ENCODE peak calls at places on chromosomes 2 and 18, in eight cellular contexts. O, H, C, V, I, Y, A and G are unnamed samples.

GRCh38 chr2:191637182-191638078 is 40.5 kb upstream of the NABP1 start:
- DNase-seq in C (no peak), Y (no peak), H (no peak), V (no peak), A (no peak), O (peak; percentile 87), I (no peak), G (no peak)

GRCh38 chr2:230849633-230850357 is 14.9 kb upstream of the ITM2C start:
- DNase-seq in H (peak; percentile 80), Y (peak; percentile 56), O (peak; percentile 47), C (peak; percentile 63), A (peak; percentile 83), V (no peak), I (peak; percentile 87), G (no peak)

GRCh38 chr2:121902171-121902591 is 146.7 kb downstream of the TSN start:
- DNase-seq in C (no peak), O (no peak), Y (peak; percentile 60), V (no peak), A (no peak), I (peak; percentile 18), H (no peak), G (no peak)

GRCh38 chr2:99725810-99726209 is 236.0 kb upstream of the REV1 start:
- DNase-seq in C (no peak), A (no peak), V (peak; percentile 2), O (peak; percentile 45), Y (no peak), I (no peak), H (no peak), G (no peak)

GRCh38 chr2:38959938-38960608 is 70.4 kb downstream of the ARHGEF33 start:
- DNase-seq in Y (peak; percentile 87), H (peak; percentile 84), A (peak; percentile 58), O (peak; percentile 12), V (no peak), C (no peak), I (peak; percentile 85), G (no peak)

GRCh38 chr2:28250006-28250405 is 142.7 kb upstream of the FOSL2 start:
- DNase-seq in Y (no peak), O (peak; percentile 97), A (no peak), I (no peak), C (peak; percentile 73), H (no peak), V (no peak), G (no peak)

GRCh38 chr2:169891593-169892298 is 64.5 kb downstream of the UBR3 start:
- DNase-seq in O (peak; percentile 13), H (no peak), A (no peak), C (no peak), Y (no peak), I (no peak), V (peak; percentile 35), G (peak; percentile 16)

GRCh38 chr2:228581731-228582130 is 400.2 kb upstream of the SPHKAP start:
- DNase-seq in I (no peak), A (no peak), H (no peak), C (no peak), Y (no peak), O (no peak), V (no peak), G (no peak)

GRCh38 chr2:54081574-54081973 is 33.8 kb upstream of the ACYP2 start:
- DNase-seq in O (peak; percentile 64), I (peak; percentile 76), C (no peak), A (no peak), V (no peak), Y (no peak), H (peak; percentile 92), G (no peak)

GRCh38 chr2:160657206-160657605 is 163.6 kb upstream of the RBMS1 start:
- DNase-seq in A (no peak), I (no peak), O (no peak), Y (no peak), V (no peak), H (no peak), C (no peak), G (no peak)

GRCh38 chr18:11654736-11655604 is 34.1 kb upstream of the GNAL start:
- DNase-seq in V (no peak), A (no peak), O (peak; percentile 45), Y (peak; percentile 42), C (peak; percentile 74), I (peak; percentile 76), H (peak; percentile 51), G (no peak)

GRCh38 chr18:5914016-5914415 is 18.7 kb upstream of the TMEM200C start:
- DNase-seq in O (no peak), V (no peak), A (no peak), I (no peak), H (no peak), C (no peak), Y (no peak), G (no peak)

GRCh38 chr2:64604929-64605550 is 48.7 kb downstream of the SERTAD2 start:
- DNase-seq in O (no peak), H (peak; percentile 28), A (no peak), V (no peak), C (no peak), Y (no peak), I (no peak), G (no peak)

GRCh38 chr2:120606931-120607330 is 128.7 kb upstream of the GLI2 start:
- DNase-seq in V (no peak), A (no peak), O (no peak), I (no peak), H (no peak), Y (no peak), C (no peak), G (no peak)

GRCh38 chr2:33457588-33458247 is 18.7 kb upstream of the RASGRP3 start:
- DNase-seq in C (no peak), A (no peak), O (no peak), H (no peak), Y (peak; percentile 61), V (no peak), I (no peak), G (peak; percentile 10)

GRCh38 chr2:42809131-42809875 is 16.9 kb upstream of the HAAO start:
- DNase-seq in H (no peak), O (no peak), C (no peak), V (peak; percentile 55), Y (no peak), I (peak; percentile 73), A (peak; percentile 48), G (no peak)

GRCh38 chr2:218659988-218660358 is 490 bp downstream of the BCS1L start:
- DNase-seq in A (no peak), C (no peak), O (no peak), Y (no peak), H (no peak), V (no peak), I (no peak), G (no peak)

GRCh38 chr18:63342206-63342605 is 22.6 kb upstream of the BCL2 start:
- DNase-seq in A (peak; percentile 52), V (no peak), C (no peak), H (peak; percentile 47), Y (peak; percentile 42), O (peak; percentile 59), I (peak; percentile 46), G (no peak)

GRCh38 chr18:57833441-57834101 is 30.5 kb upstream of the ATP8B1 start:
- DNase-seq in O (peak; percentile 75), C (no peak), Y (no peak), I (peak; percentile 40), H (peak; percentile 50), A (no peak), V (no peak), G (no peak)